ENCODE peak calls at places on chromosomes 13 and 19, in four cellular contexts. L is adrenal gland, E is fibroblast of the aortic adventitia, K is pancreas. Q is an unnamed sample.
A peak's percentile ranks its signal among the peaks of the same experiment; 100 is the strongest.

GRCh38 chr13:83221813-83222241 is 660.4 kb downstream of the SLITRK1 start:
- DNase-seq in K (no peak), E (peak; percentile 94), L (no peak), Q (no peak)

GRCh38 chr13:29978211-29978610 is 127.8 kb upstream of the UBL3 start:
- DNase-seq in K (no peak), E (peak; percentile 47), L (no peak), Q (no peak)

GRCh38 chr13:97369269-97369893 is 64.6 kb upstream of the RAP2A start:
- DNase-seq in K (no peak), E (peak; percentile 37), L (no peak), Q (no peak)

GRCh38 chr13:113970810-113971470 is 2.9 kb downstream of the C13orf46 start:
- DNase-seq in K (peak; percentile 93), E (peak; percentile 67), L (no peak), Q (no peak)

GRCh38 chr13:112833551-112834257 is 135.3 kb upstream of the MCF2L start:
- DNase-seq in L (no peak), E (no peak), K (no peak), Q (no peak)

GRCh38 chr19:34676697-34677385 is at the start of gene SCGB2B2:
- DNase-seq in K (no peak), L (no peak), E (no peak), Q (no peak)

GRCh38 chr13:24671367-24672117 is 8.7 kb upstream of the ATP12A start:
- DNase-seq in K (no peak), E (peak; percentile 85), L (peak; percentile 36), Q (peak; percentile 61)

GRCh38 chr19:55283548-55284393 is at the start of gene BRSK1:
- DNase-seq in L (peak; percentile 51), K (no peak), E (peak; percentile 48), Q (peak; percentile 54)

GRCh38 chr13:73740681-73741080 is 393.5 kb downstream of the KLF12 start:
- DNase-seq in L (no peak), E (peak; percentile 68), K (no peak), Q (no peak)

GRCh38 chr19:34220472-34221063 is 33.8 kb upstream of the GARRE1 start:
- DNase-seq in E (peak; percentile 78), L (peak; percentile 75), K (peak; percentile 43), Q (peak; percentile 66)

GRCh38 chr13:99355267-99356215 is 48.3 kb upstream of the GPR183 start:
- DNase-seq in L (no peak), E (no peak), K (no peak), Q (no peak)

GRCh38 chr19:3575260-3575741 is 2.6 kb downstream of the HMG20B start:
- DNase-seq in E (no peak), L (no peak), K (no peak), Q (peak; percentile 49)

GRCh38 chr19:1112254-1113208 is 8.7 kb downstream of the GPX4 start:
- DNase-seq in K (peak; percentile 72), E (no peak), L (peak; percentile 92), Q (peak; percentile 45)

GRCh38 chr13:75760182-75760981 is 124.3 kb downstream of the LMO7 start:
- DNase-seq in E (no peak), K (peak; percentile 41), L (no peak), Q (no peak)

GRCh38 chr19:40398417-40399056 is 8.6 kb upstream of the HIPK4 start:
- DNase-seq in K (no peak), E (no peak), L (no peak), Q (no peak)

GRCh38 chr13:79389031-79389430 is 17.0 kb downstream of the RBM26 start:
- DNase-seq in K (no peak), L (no peak), E (no peak), Q (no peak)

GRCh38 chr13:106151056-106151699 is 384.3 kb downstream of the EFNB2 start:
- DNase-seq in K (no peak), L (no peak), E (peak; percentile 93), Q (no peak)

GRCh38 chr13:114068723-114069322 is 63.6 kb downstream of the RASA3 start:
- DNase-seq in K (no peak), E (peak; percentile 88), L (peak; percentile 32), Q (no peak)

GRCh38 chr13:50991624-50992610 is 82.3 kb downstream of the RNASEH2B start:
- DNase-seq in E (no peak), K (no peak), L (no peak), Q (no peak)

GRCh38 chr13:30159446-30159839 is 147.9 kb downstream of the KATNAL1 start:
- DNase-seq in K (no peak), L (no peak), E (peak; percentile 63), Q (no peak)

GRCh38 chr13:101150998-101151397 is 265.3 kb downstream of the NALCN start:
- DNase-seq in E (peak; percentile 58), K (no peak), L (no peak), Q (no peak)

GRCh38 chr19:30662211-30662861 is 290.2 kb downstream of the ZNF536 start:
- DNase-seq in E (no peak), K (peak; percentile 45), L (peak; percentile 54), Q (no peak)

GRCh38 chr19:13363235-13363634 is 143.0 kb downstream of the CACNA1A start:
- DNase-seq in K (no peak), E (no peak), L (no peak), Q (no peak)

GRCh38 chr19:40687525-40688016 is 2.9 kb downstream of the NUMBL start:
- DNase-seq in E (peak; percentile 92), L (peak; percentile 71), K (no peak), Q (no peak)

GRCh38 chr13:50805805-50806204 is 37.7 kb downstream of the DLEU7 start:
- DNase-seq in K (no peak), E (peak; percentile 16), L (no peak), Q (no peak)

GRCh38 chr19:31378404-31378803 is 29.2 kb upstream of the TSHZ3 start:
- DNase-seq in E (peak; percentile 98), L (no peak), K (no peak), Q (no peak)

GRCh38 chr19:34960103-34960805 is 3.8 kb downstream of the ZNF792 start:
- DNase-seq in L (no peak), K (no peak), E (peak; percentile 35), Q (no peak)

GRCh38 chr13:27954406-27954851 is 14.7 kb downstream of the CDX2 start:
- DNase-seq in E (no peak), L (peak; percentile 32), K (peak; percentile 66), Q (no peak)

GRCh38 chr19:15439078-15439799 is 10.5 kb downstream of the WIZ start:
- DNase-seq in L (no peak), E (no peak), K (no peak), Q (no peak)

GRCh38 chr19:39402417-39403297 is 4.0 kb upstream of the ZFP36 start:
- DNase-seq in L (peak; percentile 94), K (peak; percentile 90), E (peak; percentile 94), Q (peak; percentile 81)

GRCh38 chr13:113915012-113915763 is 51.3 kb upstream of the GAS6 start:
- DNase-seq in E (no peak), L (no peak), K (no peak), Q (no peak)

GRCh38 chr13:24208314-24208713 is 47.8 kb downstream of the SPATA13 start:
- DNase-seq in E (peak; percentile 89), K (no peak), L (peak; percentile 70), Q (no peak)

GRCh38 chr19:58398087-58398486 is 2.6 kb downstream of the RNF225 start:
- DNase-seq in K (peak; percentile 6), L (no peak), E (no peak), Q (no peak)

GRCh38 chr13:50609016-50609415 is 234.5 kb downstream of the DLEU7 start:
- DNase-seq in E (no peak), L (no peak), K (no peak), Q (no peak)

GRCh38 chr13:113938246-113938645 is 35.6 kb downstream of the C13orf46 start:
- DNase-seq in E (no peak), L (no peak), K (no peak), Q (no peak)

GRCh38 chr13:94601446-94602431 is at the start of gene GPR180:
- DNase-seq in K (peak; percentile 92), L (peak; percentile 98), E (peak; percentile 100), Q (peak; percentile 87)
- TF ChIP-seq CTCF in K (no peak), L (no peak), E (no peak), Q (no peak)

GRCh38 chr13:58843567-58843966 is 1212.0 kb downstream of the PCDH17 start:
- DNase-seq in E (no peak), L (no peak), K (no peak), Q (no peak)
- TF ChIP-seq CTCF in E (no peak), L (no peak), K (no peak), Q (no peak)

GRCh38 chr19:16970821-16971220 is 55.8 kb downstream of the CPAMD8 start:
- DNase-seq in K (no peak), L (no peak), E (no peak), Q (no peak)

GRCh38 chr19:16969127-16969526 is 57.5 kb downstream of the CPAMD8 start:
- DNase-seq in L (no peak), K (no peak), E (no peak), Q (no peak)
- TF ChIP-seq CTCF in L (no peak), K (no peak), E (no peak), Q (no peak)

DNA sequence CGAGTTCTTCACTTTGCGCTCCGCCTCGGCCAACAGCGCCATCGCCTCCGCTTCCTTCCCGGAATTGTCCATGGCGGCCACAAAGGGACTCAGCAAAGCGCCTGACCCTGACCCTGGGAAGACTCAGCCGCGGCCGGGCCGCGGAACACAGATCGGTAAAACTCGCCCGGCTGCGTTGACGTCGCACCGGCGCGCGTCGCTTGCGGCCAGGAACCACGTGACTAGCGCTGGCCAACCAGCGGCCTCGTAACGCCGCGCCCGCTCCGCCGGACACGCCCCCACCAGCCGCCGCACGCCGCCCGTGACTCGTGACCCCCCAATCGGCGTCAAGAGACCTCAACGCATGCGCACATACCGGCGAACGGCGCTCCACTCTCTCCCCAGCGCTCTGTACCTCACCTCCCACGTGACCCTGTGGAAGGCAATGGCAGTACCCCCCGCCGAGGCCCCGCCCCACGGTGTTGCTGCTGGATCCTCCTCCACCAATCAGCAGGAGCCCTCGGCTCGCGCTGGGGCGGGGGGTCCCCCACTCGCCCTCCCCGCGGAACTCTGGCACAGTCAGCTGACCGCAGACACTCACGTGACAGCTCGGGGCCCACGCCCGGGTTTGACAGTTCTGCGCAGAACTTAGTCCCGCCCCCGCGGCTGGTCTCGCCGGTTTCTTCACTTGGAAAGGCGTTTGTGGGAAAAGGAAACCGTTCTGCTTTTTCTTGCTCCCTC is at the start of gene NAPA:
- DNase-seq in K (peak; percentile 100), E (peak; percentile 100), L (peak; percentile 100), Q (peak; percentile 100)
- TF ChIP-seq CTCF in K (no peak), E (no peak), L (no peak), Q (peak; percentile 100)

DNA sequence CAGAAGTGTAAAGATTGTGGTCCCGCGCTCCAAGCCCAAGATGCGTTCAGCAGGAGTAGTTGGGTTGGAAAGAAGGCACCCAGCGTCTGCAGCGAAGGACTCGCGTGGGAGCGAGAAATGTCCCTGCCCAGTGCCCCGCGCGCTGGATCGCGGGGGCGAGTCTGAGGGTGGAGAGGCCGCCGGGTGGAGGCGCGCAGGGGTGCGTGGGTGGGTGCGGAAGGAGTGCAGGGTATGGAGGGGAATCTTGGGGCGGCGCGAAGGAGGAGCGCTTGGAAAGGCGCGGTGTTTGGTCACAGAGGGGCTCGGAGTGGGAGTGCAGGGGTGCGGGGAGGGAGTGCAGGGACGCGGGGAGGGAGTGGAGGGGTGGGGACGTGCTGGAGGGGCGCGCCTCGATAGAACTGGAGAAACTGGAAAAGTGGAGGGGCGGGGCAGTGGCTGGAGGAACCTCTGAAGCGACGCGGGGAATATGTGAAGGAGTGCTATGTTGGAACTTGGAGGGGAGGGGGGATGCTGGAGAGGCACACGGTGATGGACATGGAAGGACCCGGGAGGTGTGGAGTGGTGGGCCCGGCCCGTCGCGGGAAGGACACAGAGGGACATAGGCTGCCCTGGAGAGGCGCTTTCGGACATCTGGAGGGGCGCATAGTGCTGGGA is 21.1 kb upstream of the SGCG start:
- DNase-seq in E (no peak), K (no peak), L (no peak), Q (peak; percentile 25)
- TF ChIP-seq CTCF in E (no peak), K (no peak), L (no peak), Q (no peak)